ENCODE peak calls at places on chromosomes 13 and 19, in seven cellular contexts. Q, N, V, C, S, A and U are unnamed samples.

GRCh38 chr13:45658586-45659235 is 43.2 kb upstream of the ERICH6B start:
- DNase-seq in Q (no peak), N (no peak), V (peak; percentile 13), C (no peak), S (no peak), A (no peak), U (no peak)

GRCh38 chr13:20475927-20476691 is 49.5 kb downstream of the CRYL1 start:
- DNase-seq in Q (no peak), N (no peak), V (peak; percentile 43), C (no peak), S (no peak), A (peak; percentile 89), U (no peak)

GRCh38 chr13:21583496-21583895 is 20.5 kb downstream of the MICU2 start:
- DNase-seq in Q (no peak), N (no peak), V (peak; percentile 51), C (no peak), S (no peak), A (no peak), U (no peak)

GRCh38 chr13:44437356-44438233 is 64.0 kb downstream of the SERP2 start:
- DNase-seq in Q (no peak), N (no peak), V (peak; percentile 77), C (no peak), S (no peak), A (no peak), U (no peak)

GRCh38 chr13:31011193-31011860 is 78.9 kb downstream of the TEX26 start:
- DNase-seq in Q (no peak), N (no peak), V (no peak), C (no peak), S (no peak), A (no peak), U (no peak)

GRCh38 chr13:35157143-35157755 is 215.2 kb downstream of the NBEA start:
- DNase-seq in Q (no peak), N (peak; percentile 38), V (peak; percentile 67), C (peak; percentile 33), S (no peak), A (no peak), U (no peak)

GRCh38 chr13:94706854-94707399 is 5.4 kb downstream of the SOX21 start:
- DNase-seq in Q (no peak), N (no peak), V (peak; percentile 8), C (no peak), S (no peak), A (no peak), U (no peak)

GRCh38 chr19:38290631-38291147 is 13.4 kb upstream of the C19orf33 start:
- DNase-seq in Q (no peak), N (no peak), V (peak; percentile 85), C (peak; percentile 69), S (no peak), A (no peak), U (no peak)

GRCh38 chr19:39771751-39772150 is 6.9 kb upstream of the LEUTX start:
- DNase-seq in Q (no peak), N (no peak), V (no peak), C (no peak), S (no peak), A (no peak), U (no peak)

GRCh38 chr19:16197188-16197621 is 506 bp upstream of the AP1M1 start:
- DNase-seq in Q (no peak), N (no peak), V (peak; percentile 84), C (no peak), S (no peak), A (no peak), U (no peak)

GRCh38 chr19:55440411-55441105 is 2.5 kb downstream of the SHISA7 start:
- DNase-seq in Q (no peak), N (no peak), V (no peak), C (no peak), S (peak; percentile 69), A (no peak), U (no peak)

GRCh38 chr13:25973085-25973484 is 78.7 kb downstream of the SHISA2 start:
- DNase-seq in Q (no peak), N (no peak), V (no peak), C (no peak), S (peak; percentile 78), A (no peak), U (no peak)

GRCh38 chr19:1161716-1162115 is 12.4 kb downstream of the SBNO2 start:
- DNase-seq in Q (no peak), N (no peak), V (no peak), C (no peak), S (no peak), A (no peak), U (no peak)

GRCh38 chr13:79805317-79805716 is 324.4 kb downstream of the NDFIP2 start:
- DNase-seq in Q (no peak), N (no peak), V (no peak), C (no peak), S (no peak), A (no peak), U (no peak)

GRCh38 chr13:72424059-72424458 is 303.4 kb downstream of the MZT1 start:
- DNase-seq in Q (no peak), N (no peak), V (no peak), C (no peak), S (no peak), A (no peak), U (no peak)

GRCh38 chr19:39474139-39474620 is 6.5 kb upstream of the TIMM50 start:
- DNase-seq in Q (peak; percentile 71), N (no peak), V (peak; percentile 13), C (peak; percentile 54), S (peak; percentile 90), A (peak; percentile 75), U (no peak)

GRCh38 chr13:86856996-86857395 is 814.2 kb upstream of the SLITRK5 start:
- DNase-seq in Q (no peak), N (peak; percentile 47), V (peak; percentile 54), C (no peak), S (no peak), A (no peak), U (no peak)

GRCh38 chr19:9801976-9802375 is 16.9 kb downstream of the FBXL12 start:
- DNase-seq in Q (no peak), N (no peak), V (no peak), C (no peak), S (no peak), A (no peak), U (no peak)

GRCh38 chr13:57286511-57287098 is 119.6 kb downstream of the PRR20E start:
- DNase-seq in Q (no peak), N (no peak), V (no peak), C (no peak), S (no peak), A (no peak), U (peak; percentile 83)

GRCh38 chr13:41004875-41005693 is 14.0 kb downstream of the ELF1 start:
- DNase-seq in Q (no peak), N (no peak), V (no peak), C (no peak), S (no peak), A (no peak), U (no peak)

DNA sequence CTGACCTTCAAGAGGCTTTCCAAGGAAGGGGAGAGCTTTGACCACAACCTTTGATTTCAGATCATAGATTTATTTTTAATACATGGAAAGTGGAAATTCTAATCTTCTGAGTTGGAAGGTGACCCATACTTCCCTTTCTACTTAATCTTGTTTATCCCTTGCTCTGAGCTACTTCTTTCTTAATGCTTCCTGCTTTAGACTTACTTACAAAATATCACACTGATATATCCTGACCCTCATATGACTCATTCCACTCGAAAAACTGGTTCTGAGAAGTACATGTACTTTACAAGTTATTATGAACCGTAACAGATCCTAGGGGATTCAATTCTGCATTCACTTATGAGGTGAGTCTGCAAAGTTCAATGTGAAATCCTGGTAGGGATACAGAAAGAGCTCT is 76.2 kb upstream of the IRS2 start:
- DNase-seq in Q (no peak), N (peak; percentile 15), V (peak; percentile 52), C (peak; percentile 14), S (no peak), A (no peak), U (no peak)
- TF ChIP-seq CTCF in Q (no peak), N (no peak), V (no peak), C (no peak), S (no peak), A (no peak), U (no peak)

DNA sequence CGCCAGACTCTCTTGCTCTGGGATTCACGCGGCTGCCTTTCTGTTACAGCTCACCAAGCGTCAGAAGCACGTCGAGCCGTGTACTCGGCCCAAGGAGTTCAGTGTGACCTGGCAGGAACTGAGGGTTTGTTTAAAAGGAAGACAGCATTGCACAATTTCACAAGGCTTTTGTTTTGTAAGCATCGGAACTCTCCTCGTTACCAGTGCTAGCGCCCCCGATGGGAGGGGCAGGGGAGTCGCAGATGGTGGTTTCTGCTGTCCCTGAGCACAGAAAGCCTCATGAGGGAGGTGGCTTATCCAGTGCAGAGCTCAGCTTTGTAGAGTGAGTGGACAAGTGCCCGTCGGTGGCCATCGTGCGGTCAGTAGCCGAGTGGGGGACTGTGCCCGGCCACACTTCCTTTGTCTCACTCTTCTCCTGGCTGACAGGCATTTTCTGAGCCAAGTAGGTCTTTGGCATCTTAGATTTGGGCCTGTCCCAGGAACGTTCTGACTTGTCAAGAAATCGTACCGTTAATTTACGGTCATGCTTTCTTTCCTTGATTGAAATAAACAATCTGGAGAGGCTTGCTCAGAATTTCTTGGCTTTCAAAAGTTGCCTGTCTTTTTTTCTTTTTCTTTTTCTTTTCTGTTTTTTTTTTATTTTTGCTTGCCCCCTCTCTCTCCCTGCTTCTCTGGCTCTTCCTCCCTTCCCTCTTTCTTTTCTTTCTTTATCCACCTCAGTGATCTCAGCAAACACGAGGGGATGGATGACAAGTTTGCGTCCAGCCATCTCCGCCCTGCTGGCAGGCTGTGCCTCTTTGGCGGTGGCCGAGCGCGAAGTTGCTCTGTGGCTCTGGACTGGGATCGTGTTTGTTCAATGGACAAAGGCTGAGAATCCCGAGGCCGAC is 7.7 kb downstream of the KDM4B start:
- DNase-seq in Q (no peak), N (no peak), V (peak; percentile 86), C (peak; percentile 80), S (peak; percentile 53), A (no peak), U (no peak)
- TF ChIP-seq CTCF in Q (no peak), N (peak; percentile 35), V (peak; percentile 59), C (no peak), S (no peak), A (no peak), U (peak; percentile 51)

GRCh38 chr19:44904426-44904994 is 1.1 kb upstream of the APOE start:
- DNase-seq in Q (no peak), N (no peak), V (no peak), C (no peak), S (no peak), A (no peak), U (no peak)
- TF ChIP-seq CTCF in Q (no peak), N (peak; percentile 64), V (peak; percentile 20), C (no peak), S (no peak), A (no peak), U (peak; percentile 54)

DNA sequence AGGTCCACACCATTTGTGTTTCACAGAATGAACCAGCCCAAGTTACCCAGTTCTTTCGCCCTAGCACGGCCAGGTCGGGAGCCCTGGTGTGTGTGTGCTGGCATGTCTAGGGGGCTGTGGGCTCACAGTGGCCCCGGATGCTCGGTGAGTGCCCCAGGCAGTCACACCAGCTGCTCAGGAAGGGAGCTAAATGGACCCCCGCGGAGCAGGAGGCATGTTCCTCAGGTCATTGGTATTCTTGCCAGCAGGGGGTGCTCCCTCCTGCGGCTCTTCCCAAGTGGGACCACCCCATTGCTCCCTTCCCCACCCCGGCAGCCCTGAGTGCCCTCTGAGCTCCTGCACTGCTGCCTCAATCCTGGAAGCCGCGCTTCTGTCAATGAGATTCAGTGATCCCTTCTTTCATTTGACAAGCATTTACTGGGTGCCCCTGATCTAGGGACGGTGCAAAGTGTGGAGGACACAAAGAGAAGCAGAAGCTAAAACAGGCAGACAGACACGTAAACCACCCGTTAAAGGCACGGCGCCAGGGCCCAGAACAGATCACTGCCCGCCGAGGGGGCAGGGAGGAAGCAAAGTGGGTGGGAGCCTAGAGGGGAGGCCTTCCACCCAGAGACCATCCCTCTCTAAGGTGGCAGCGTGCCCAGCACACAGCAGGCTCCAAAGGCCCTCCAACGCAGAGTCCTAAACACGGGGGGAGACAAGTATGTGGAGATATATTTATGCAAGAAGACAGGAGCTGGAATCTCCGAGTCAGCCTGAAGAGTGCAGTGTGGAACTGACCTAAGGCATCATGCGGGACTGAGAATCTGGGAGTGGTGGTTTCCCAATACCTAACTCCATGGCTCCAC is 5.2 kb upstream of the ADPRHL1 start:
- DNase-seq in Q (no peak), N (no peak), V (peak; percentile 63), C (no peak), S (peak; percentile 65), A (no peak), U (no peak)
- TF ChIP-seq CTCF in Q (no peak), N (peak; percentile 48), V (peak; percentile 49), C (no peak), S (peak; percentile 60), A (no peak), U (peak; percentile 73)